ENCODE peak calls at places on chromosomes 12 and 14, in nine cellular contexts. E is IMR-90; P is non-pigmented ciliary epithelial cell; K is GM04503; W is stomach; Z is HCT116; H is skeletal muscle cell; F is tibial artery; C is activated T-cell treated with anti-CD3 and anti-CD28 coated beads, Interleukin-2, amount 50 U/mL, for 48 hours. I is an unnamed sample.

GRCh38 chr14:85948163-85948562 is 418.2 kb downstream of the FLRT2 start:
- DNase-seq in E (no peak), P (no peak), K (no peak), W (no peak), Z (no peak), H (no peak), F (no peak), C (no peak), I (no peak)

GRCh38 chr12:92395322-92395721 is 249.7 kb upstream of the BTG1 start:
- DNase-seq in E (no peak), P (no peak), K (no peak), W (no peak), Z (no peak), H (no peak), F (no peak), C (no peak), I (no peak)

GRCh38 chr14:94009767-94010166 is 12.7 kb downstream of the CCDC197 start:
- DNase-seq in E (peak), P (no peak), K (no peak), W (no peak), Z (no peak), H (peak), F (no peak), C (no peak), I (no peak)

GRCh38 chr12:115210533-115211252 is 526.7 kb upstream of the TBX3 start:
- DNase-seq in E (no peak), P (no peak), K (no peak), W (no peak), Z (no peak), H (no peak), F (no peak), C (no peak), I (no peak)

GRCh38 chr14:89807905-89808304 is 146.6 kb downstream of the EFCAB11 start:
- DNase-seq in E (no peak), P (no peak), K (no peak), W (no peak), Z (no peak), H (no peak), F (no peak), C (no peak), I (no peak)

GRCh38 chr12:41794341-41794740 is 350.3 kb downstream of the GXYLT1 start:
- DNase-seq in E (no peak), P (no peak), K (no peak), W (no peak), Z (no peak), H (no peak), F (no peak), C (no peak), I (no peak)

GRCh38 chr14:104580961-104581360 is 1.4 kb downstream of the C14orf180 start:
- DNase-seq in E (peak), P (no peak), K (no peak), W (peak), Z (no peak), H (no peak), F (peak), C (no peak), I (peak)

GRCh38 chr14:87139299-87139698 is 853.7 kb downstream of the GALC start:
- DNase-seq in E (peak), P (no peak), K (no peak), W (no peak), Z (no peak), H (no peak), F (no peak), C (no peak), I (no peak)

GRCh38 chr14:33634631-33635030 is 316.2 kb downstream of the EGLN3 start:
- DNase-seq in E (no peak), P (no peak), K (no peak), W (no peak), Z (no peak), H (no peak), F (no peak), C (no peak), I (no peak)

GRCh38 chr14:100472094-100472455 is 115.1 kb downstream of the BEGAIN start:
- DNase-seq in E (no peak), P (no peak), K (no peak), W (no peak), Z (no peak), H (no peak), F (no peak), C (no peak), I (no peak)

GRCh38 chr12:32155911-32156585 is 49.4 kb downstream of the BICD1 start:
- DNase-seq in E (no peak), P (no peak), K (no peak), W (no peak), Z (no peak), H (no peak), F (no peak), C (no peak), I (no peak)

GRCh38 chr12:93798752-93799151 is 121.6 kb downstream of the CRADD start:
- DNase-seq in E (no peak), P (no peak), K (no peak), W (no peak), Z (no peak), H (no peak), F (no peak), C (no peak), I (no peak)

GRCh38 chr12:112528521-112528920 is 109.8 kb downstream of the PTPN11 start:
- DNase-seq in E (no peak), P (no peak), K (no peak), W (no peak), Z (no peak), H (no peak), F (no peak), C (no peak), I (no peak)

I was measured in left cardiac atrium.